ENCODE peak calls at places on chromosome 17, in seven cellular contexts. R, Z, M, F, T, G and V are unnamed samples.

GRCh38 chr17:63041722-63042121 is 75.7 kb downstream of the TANC2 start:
- DNase-seq in R (no peak), Z (no peak), M (no peak), F (no peak), T (no peak), G (no peak), V (no peak)

GRCh38 chr17:58344791-58345157 is 7.2 kb downstream of the SUPT4H1 start:
- DNase-seq in R (no peak), Z (peak), M (peak), F (no peak), T (no peak), G (peak), V (no peak)

GRCh38 chr17:9928601-9929341 is 23.7 kb upstream of the RCVRN start:
- DNase-seq in R (peak), Z (no peak), M (no peak), F (peak), T (no peak), G (no peak), V (no peak)

GRCh38 chr17:12113156-12113555 is 92.5 kb downstream of the MAP2K4 start:
- DNase-seq in R (no peak), Z (no peak), M (no peak), F (no peak), T (no peak), G (no peak), V (no peak)

GRCh38 chr17:4247361-4247980 is 16.3 kb downstream of the ANKFY1 start:
- DNase-seq in R (no peak), Z (no peak), M (no peak), F (no peak), T (no peak), G (no peak), V (no peak)

GRCh38 chr17:79690988-79691836 is 39.5 kb upstream of the ENPP7 start:
- DNase-seq in R (no peak), Z (no peak), M (no peak), F (no peak), T (no peak), G (no peak), V (no peak)

GRCh38 chr17:76599699-76600460 is 14.2 kb upstream of the ST6GALNAC2 start:
- DNase-seq in R (no peak), Z (no peak), M (no peak), F (no peak), T (no peak), G (no peak), V (no peak)

GRCh38 chr17:41212524-41213169 is 13.8 kb upstream of the KRTAP9-2 start:
- DNase-seq in R (no peak), Z (no peak), M (no peak), F (no peak), T (no peak), G (no peak), V (no peak)

GRCh38 chr17:38996660-38997337 is 29.6 kb upstream of the FBXO47 start:
- DNase-seq in R (no peak), Z (no peak), M (no peak), F (no peak), T (no peak), G (no peak), V (no peak)

GRCh38 chr17:3529817-3530741 is 27.5 kb downstream of the TRPV3 start:
- DNase-seq in R (no peak), Z (no peak), M (no peak), F (no peak), T (no peak), G (no peak), V (no peak)

GRCh38 chr17:76994237-76994637 is 126.0 kb downstream of the MGAT5B start:
- DNase-seq in R (no peak), Z (no peak), M (no peak), F (no peak), T (no peak), G (no peak), V (no peak)

GRCh38 chr17:81428121-81428515 is 32.9 kb downstream of the BAHCC1 start:
- DNase-seq in R (no peak), Z (no peak), M (no peak), F (no peak), T (no peak), G (no peak), V (no peak)

GRCh38 chr17:36592316-36592710 is 634 bp downstream of the DHRS11 start:
- DNase-seq in R (no peak), Z (no peak), M (peak), F (peak), T (no peak), G (no peak), V (no peak)

GRCh38 chr17:82664276-82664575 is 16.0 kb upstream of the WDR45B start:
- DNase-seq in R (no peak), Z (no peak), M (no peak), F (no peak), T (no peak), G (no peak), V (no peak)

GRCh38 chr17:73792994-73793393 is 148.7 kb upstream of the SDK2 start:
- DNase-seq in R (no peak), Z (no peak), M (no peak), F (no peak), T (no peak), G (no peak), V (no peak)

GRCh38 chr17:81398170-81398854 is 3.1 kb downstream of the BAHCC1 start:
- DNase-seq in R (no peak), Z (no peak), M (no peak), F (no peak), T (no peak), G (no peak), V (no peak)

GRCh38 chr17:42898147-42898807 is 2.3 kb upstream of the G6PC1 start:
- DNase-seq in R (no peak), Z (no peak), M (no peak), F (no peak), T (no peak), G (no peak), V (no peak)

GRCh38 chr17:40075216-40076100 is 12.7 kb downstream of the THRA start:
- DNase-seq in R (peak), Z (peak), M (peak), F (peak), T (peak), G (peak), V (peak)

GRCh38 chr17:40561871-40562611 is 3.2 kb downstream of the CCR7 start:
- DNase-seq in R (no peak), Z (peak), M (peak), F (no peak), T (no peak), G (peak), V (no peak)

GRCh38 chr17:8997994-8998628 is 23.2 kb upstream of the NTN1 start:
- DNase-seq in R (no peak), Z (peak), M (peak), F (peak), T (peak), G (peak), V (peak)

GRCh38 chr17:11240041-11240801 is 792 bp upstream of the SHISA6 start:
- DNase-seq in R (no peak), Z (no peak), M (no peak), F (no peak), T (no peak), G (no peak), V (no peak)

GRCh38 chr17:76196675-76197074 is 43.6 kb downstream of the RNF157 start:
- DNase-seq in R (peak), Z (no peak), M (no peak), F (no peak), T (no peak), G (no peak), V (no peak)

GRCh38 chr17:45255358-45255757 is 6.5 kb downstream of the SPATA32 start:
- DNase-seq in R (no peak), Z (no peak), M (no peak), F (no peak), T (no peak), G (no peak), V (no peak)

GRCh38 chr17:22158364-22158763 is 466.0 kb downstream of the KCNJ18 start:
- DNase-seq in R (no peak), Z (no peak), M (no peak), F (no peak), T (no peak), G (no peak), V (no peak)

GRCh38 chr17:67021718-67022450 is 22.5 kb upstream of the CACNG1 start:
- DNase-seq in R (no peak), Z (no peak), M (no peak), F (no peak), T (no peak), G (no peak), V (no peak)

GRCh38 chr17:60637683-60638082 is 37.7 kb downstream of the PPM1D start:
- DNase-seq in R (no peak), Z (no peak), M (no peak), F (no peak), T (no peak), G (no peak), V (no peak)

GRCh38 chr17:13583996-13584700 is 17.6 kb downstream of the HS3ST3A1 start:
- DNase-seq in R (no peak), Z (no peak), M (no peak), F (no peak), T (no peak), G (no peak), V (no peak)

GRCh38 chr17:37614391-37614790 is 5.2 kb upstream of the SYNRG start:
- DNase-seq in R (no peak), Z (no peak), M (no peak), F (peak), T (no peak), G (no peak), V (no peak)

GRCh38 chr17:48595107-48595999 is 1.8 kb upstream of the HOXB5 start:
- DNase-seq in R (no peak), Z (no peak), M (no peak), F (no peak), T (no peak), G (no peak), V (no peak)

GRCh38 chr17:62703776-62704380 is 76.4 kb downstream of the MRC2 start:
- DNase-seq in R (peak), Z (peak), M (peak), F (peak), T (peak), G (peak), V (peak)

GRCh38 chr17:36723459-36723858 is 122.1 kb downstream of the MRM1 start:
- DNase-seq in R (no peak), Z (peak), M (no peak), F (no peak), T (no peak), G (no peak), V (no peak)

GRCh38 chr17:76477576-76477975 is 10.2 kb downstream of the AANAT start:
- DNase-seq in R (no peak), Z (no peak), M (no peak), F (no peak), T (no peak), G (no peak), V (no peak)

GRCh38 chr17:77140878-77141767 is at the start of gene SEC14L1:
- DNase-seq in R (no peak), Z (peak), M (peak), F (peak), T (no peak), G (peak), V (no peak)